ENCODE peak calls at places on chromosomes 7 and 10, in nine cellular contexts. U, Y, W, H, Z, G, O, R and P are unnamed samples.

GRCh38 chr10:5442056-5442989 is 30.0 kb downstream of the NET1 start:
- DNase-seq in G (peak; percentile 62), W (no peak), Y (peak; percentile 63), R (no peak), O (peak; percentile 67), H (no peak), U (no peak), Z (peak; percentile 56), P (peak; percentile 57)

GRCh38 chr10:59991661-59992060 is 85.3 kb upstream of the CCDC6 start:
- DNase-seq in U (no peak), R (peak; percentile 68), H (no peak), O (peak; percentile 80), Z (no peak), Y (peak; percentile 1), G (no peak), W (peak; percentile 43), P (peak; percentile 20)

GRCh38 chr7:101681170-101682007 is 52.3 kb upstream of the MYL10 start:
- DNase-seq in R (peak; percentile 99), H (no peak), U (no peak), Y (peak; percentile 95), W (peak; percentile 18), Z (no peak), O (peak; percentile 66), G (peak; percentile 94), P (no peak)

GRCh38 chr10:79409038-79410035 is 36.1 kb downstream of the ZCCHC24 start:
- DNase-seq in R (no peak), O (no peak), Y (no peak), H (peak; percentile 90), G (no peak), U (no peak), W (no peak), Z (no peak), P (no peak)

GRCh38 chr10:106571216-106571954 is 593.1 kb downstream of the SORCS1 start:
- DNase-seq in R (no peak), G (peak; percentile 45), H (no peak), Y (peak; percentile 73), W (no peak), Z (no peak), O (peak; percentile 45), U (no peak), P (no peak)

GRCh38 chr7:121521681-121522405 is 125.7 kb upstream of the FAM3C start:
- DNase-seq in G (no peak), O (no peak), Z (peak; percentile 46), Y (no peak), U (no peak), R (no peak), H (no peak), W (no peak), P (no peak)

GRCh38 chr7:82678259-82678658 is 234.7 kb upstream of the CACNA2D1 start:
- DNase-seq in O (no peak), G (no peak), Z (peak; percentile 5), W (no peak), H (no peak), U (no peak), R (no peak), Y (no peak), P (no peak)

GRCh38 chr7:77188736-77189429 is 10.7 kb downstream of the FGL2 start:
- DNase-seq in Z (no peak), G (no peak), U (no peak), W (peak; percentile 61), H (no peak), O (no peak), R (no peak), Y (no peak), P (peak; percentile 93)

GRCh38 chr10:33566001-33566400 is 231.5 kb upstream of the NRP1 start:
- DNase-seq in Z (no peak), W (no peak), G (no peak), O (no peak), H (no peak), Y (peak; percentile 1), R (no peak), U (no peak), P (no peak)

GRCh38 chr10:97328646-97329453 is 5.7 kb downstream of the FRAT2 start:
- DNase-seq in G (no peak), U (no peak), H (peak; percentile 75), R (no peak), Y (no peak), W (no peak), Z (peak; percentile 49), O (peak; percentile 27), P (no peak)

GRCh38 chr7:153061913-153062528 is 302.5 kb downstream of the ACTR3B start:
- DNase-seq in W (no peak), R (peak; percentile 25), O (peak; percentile 62), H (no peak), G (no peak), Y (no peak), Z (no peak), U (no peak), P (no peak)

GRCh38 chr7:1412322-1413261 is 46.7 kb downstream of the MICALL2 start:
- DNase-seq in O (peak; percentile 96), Y (peak; percentile 74), G (peak; percentile 99), R (peak; percentile 91), W (peak; percentile 77), Z (peak; percentile 79), H (peak; percentile 75), U (peak; percentile 97), P (peak; percentile 28)

GRCh38 chr10:43058716-43059335 is 18.0 kb upstream of the RET start:
- DNase-seq in W (no peak), R (no peak), O (no peak), H (no peak), G (no peak), Z (no peak), Y (no peak), U (no peak), P (no peak)

GRCh38 chr7:41942468-41943097 is 239.7 kb upstream of the INHBA start:
- DNase-seq in U (peak; percentile 59), H (peak; percentile 85), R (peak; percentile 89), Z (no peak), G (no peak), O (peak; percentile 79), Y (peak; percentile 32), W (no peak), P (no peak)

GRCh38 chr10:127999291-127999690 is 92.4 kb downstream of the PTPRE start:
- DNase-seq in U (no peak), Z (no peak), H (peak; percentile 32), G (no peak), R (no peak), O (no peak), Y (no peak), W (no peak), P (no peak)

GRCh38 chr10:74437822-74438221 is 286.8 kb downstream of the ADK start:
- DNase-seq in Z (no peak), Y (peak; percentile 83), R (peak; percentile 2), U (no peak), H (no peak), W (no peak), G (peak; percentile 50), O (no peak), P (no peak)

GRCh38 chr10:113403900-113404299 is 149.0 kb upstream of the HABP2 start:
- DNase-seq in Z (no peak), W (no peak), U (no peak), Y (no peak), O (no peak), R (no peak), H (no peak), G (no peak), P (no peak)